ENCODE peak calls at places on chromosomes 5 and 9, in five cellular contexts. Z is CD8-positive, alpha-beta T cell; B is endothelial cell; N is suprapubic skin; G is breast epithelium. J is an unnamed sample.

GRCh38 chr5:150155258-150156032 is at the start of gene PDGFRB:
- DNase-seq in Z (peak; percentile 41), B (no peak), N (peak; percentile 95), G (peak; percentile 82), J (peak; percentile 28)

GRCh38 chr9:88537743-88538055 is 2.7 kb downstream of the NXNL2 start:
- DNase-seq in Z (no peak), B (peak; percentile 27), N (peak; percentile 72), G (no peak), J (peak; percentile 39)

GRCh38 chr9:35627575-35627974 is 9.4 kb upstream of the CD72 start:
- DNase-seq in Z (no peak), B (no peak), N (no peak), G (no peak), J (no peak)

GRCh38 chr9:99635032-99635431 is 186.7 kb upstream of the NR4A3 start:
- DNase-seq in Z (no peak), B (no peak), N (no peak), G (no peak), J (no peak)

GRCh38 chr5:59487838-59488729 is 405.4 kb downstream of the PDE4D start:
- DNase-seq in Z (no peak), B (no peak), N (no peak), G (no peak), J (no peak)

GRCh38 chr9:124941689-124942561 is 1.0 kb upstream of the GOLGA1 start:
- DNase-seq in Z (peak; percentile 65), B (peak; percentile 45), N (peak; percentile 73), G (peak; percentile 30), J (peak; percentile 83)

GRCh38 chr5:131581710-131582109 is 53.3 kb downstream of the RAPGEF6 start:
- DNase-seq in Z (no peak), B (no peak), N (no peak), G (no peak), J (no peak)

GRCh38 chr5:154201108-154201769 is 10.7 kb downstream of the GALNT10 start:
- DNase-seq in Z (no peak), B (no peak), N (no peak), G (no peak), J (no peak)

GRCh38 chr9:91282292-91282691 is 79.4 kb downstream of the AUH start:
- DNase-seq in Z (no peak), B (no peak), N (no peak), G (no peak), J (no peak)

GRCh38 chr5:38008198-38008597 is 168.4 kb upstream of the GDNF start:
- DNase-seq in Z (no peak), B (no peak), N (no peak), G (no peak), J (no peak)

GRCh38 chr9:36141288-36141687 is 4.8 kb downstream of the GLIPR2 start:
- DNase-seq in Z (no peak), B (no peak), N (no peak), G (peak; percentile 58), J (no peak)

GRCh38 chr5:112388010-112388553 is 31.0 kb downstream of the EPB41L4A start:
- DNase-seq in Z (no peak), B (no peak), N (no peak), G (no peak), J (no peak)

GRCh38 chr9:93100265-93100636 is 4.2 kb downstream of the CARD19 start:
- DNase-seq in Z (no peak), B (no peak), N (peak; percentile 30), G (no peak), J (no peak)

GRCh38 chr5:3944930-3945329 is 349.3 kb downstream of the IRX1 start:
- DNase-seq in Z (no peak), B (no peak), N (no peak), G (no peak), J (no peak)

GRCh38 chr5:135089912-135090311 is 55.9 kb upstream of the PITX1 start:
- DNase-seq in Z (no peak), B (no peak), N (peak; percentile 6), G (no peak), J (no peak)

GRCh38 chr9:107112707-107113243 is 170.3 kb upstream of the RAD23B start:
- DNase-seq in Z (no peak), B (no peak), N (no peak), G (no peak), J (peak; percentile 48)

GRCh38 chr9:111076519-111076918 is 38.2 kb upstream of the LPAR1 start:
- DNase-seq in Z (no peak), B (no peak), N (no peak), G (no peak), J (peak; percentile 63)

GRCh38 chr9:69945671-69946141 is 97.9 kb upstream of the MAMDC2 start:
- DNase-seq in Z (no peak), B (no peak), N (peak; percentile 70), G (no peak), J (no peak)

GRCh38 chr5:73321757-73322452 is 126.7 kb downstream of the FOXD1 start:
- DNase-seq in Z (no peak), B (no peak), N (no peak), G (no peak), J (no peak)

GRCh38 chr5:138054863-138055558 is 22.1 kb upstream of the FAM13B start:
- DNase-seq in Z (no peak), B (no peak), N (no peak), G (peak; percentile 25), J (no peak)

DNA sequence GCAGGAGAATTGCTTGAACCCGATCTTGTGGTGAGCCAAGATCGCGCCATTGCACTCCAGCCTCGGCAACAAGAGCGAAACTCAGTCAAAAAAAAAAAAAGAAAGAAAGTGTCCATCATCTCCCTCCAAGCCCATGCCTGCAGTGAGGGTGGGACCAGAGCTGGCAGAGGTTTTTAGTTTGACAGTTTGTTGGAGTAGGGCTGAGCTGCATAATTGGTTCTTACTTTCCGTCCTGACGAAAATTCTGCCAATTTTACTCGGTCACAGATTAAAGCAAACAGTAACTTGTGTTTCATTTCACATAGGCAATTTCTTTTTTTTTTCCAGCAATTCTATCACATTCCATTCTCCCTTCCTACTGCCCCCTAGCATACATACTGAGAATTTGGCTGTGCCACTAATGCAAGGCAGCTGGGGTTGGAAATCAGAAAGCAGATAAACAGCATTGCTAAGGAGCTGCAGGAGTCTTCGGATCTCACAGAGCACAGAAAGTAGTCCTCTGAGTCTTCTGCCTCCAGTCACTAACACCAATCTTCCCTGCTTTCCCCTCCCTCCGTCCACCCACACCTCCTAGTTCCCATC is 132.4 kb downstream of the FRMD3 start:
- DNase-seq in Z (no peak), B (no peak), N (no peak), G (no peak), J (no peak)
- TF ChIP-seq CTCF in Z (no peak), B (no peak), N (no peak), G (no peak), J (no peak)

DNA sequence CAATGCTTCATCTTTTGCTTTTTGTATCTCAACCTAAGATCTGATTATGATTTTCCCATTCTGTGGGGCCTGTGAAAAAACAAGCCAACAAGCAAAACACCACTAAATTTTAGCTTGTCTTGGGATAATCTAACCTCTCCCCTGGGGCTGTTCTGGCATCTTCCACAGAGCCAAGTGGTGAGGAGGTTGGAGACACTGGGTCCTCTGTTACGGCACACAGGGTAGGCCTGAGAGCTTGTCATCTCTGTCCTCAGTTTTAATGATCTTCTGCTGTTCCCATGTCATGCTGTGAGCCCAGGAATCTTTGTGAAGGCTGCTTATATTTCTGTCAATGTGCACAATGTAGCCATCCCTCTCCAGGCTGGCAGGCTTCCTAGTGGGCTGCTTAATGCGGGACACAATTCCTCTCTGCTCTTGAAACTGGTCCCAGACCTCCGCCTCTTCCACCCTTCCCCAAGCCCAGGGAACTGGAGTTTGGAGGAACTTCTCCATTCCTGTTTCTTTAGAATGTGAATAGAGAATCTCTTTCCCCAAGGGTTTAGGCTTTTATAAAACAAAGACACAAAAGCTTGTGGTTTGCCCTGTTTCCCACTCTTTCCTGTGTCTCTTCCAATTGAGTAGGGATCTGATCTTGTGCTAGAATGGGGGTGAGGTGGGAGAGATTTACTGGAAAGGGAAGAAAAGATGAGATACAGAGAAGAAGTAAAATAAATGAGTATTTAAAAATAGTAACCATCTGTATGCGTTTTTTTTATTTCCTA is 30.9 kb upstream of the SEMA6A start:
- DNase-seq in Z (no peak), B (no peak), N (no peak), G (peak; percentile 16), J (no peak)
- TF ChIP-seq CTCF in Z (no peak), B (no peak), N (no peak), G (no peak), J (no peak)

GRCh38 chr9:117214416-117214815 is 200.4 kb downstream of the ASTN2 start:
- DNase-seq in Z (no peak), B (no peak), N (no peak), G (no peak), J (no peak)
- TF ChIP-seq CTCF in Z (no peak), B (no peak), N (no peak), G (no peak), J (no peak)

GRCh38 chr5:75156585-75156984 is 80.1 kb downstream of the ANKRD31 start:
- DNase-seq in Z (no peak), B (no peak), N (no peak), G (no peak), J (no peak)
- TF ChIP-seq CTCF in Z (no peak), B (no peak), N (no peak), G (no peak), J (no peak)

GRCh38 chr9:136244116-136244775 is 1.4 kb downstream of the QSOX2 start:
- DNase-seq in Z (no peak), B (no peak), N (no peak), G (no peak), J (peak; percentile 82)

GRCh38 chr9:136241540-136241939 is 4.1 kb downstream of the QSOX2 start:
- DNase-seq in Z (no peak), B (no peak), N (no peak), G (no peak), J (no peak)

GRCh38 chr9:136242248-136242647 is 3.4 kb downstream of the QSOX2 start:
- DNase-seq in Z (no peak), B (no peak), N (no peak), G (no peak), J (no peak)

GRCh38 chr9:136243631-136244030 is 2.0 kb downstream of the QSOX2 start:
- DNase-seq in Z (no peak), B (no peak), N (no peak), G (no peak), J (peak; percentile 66)

DNA sequence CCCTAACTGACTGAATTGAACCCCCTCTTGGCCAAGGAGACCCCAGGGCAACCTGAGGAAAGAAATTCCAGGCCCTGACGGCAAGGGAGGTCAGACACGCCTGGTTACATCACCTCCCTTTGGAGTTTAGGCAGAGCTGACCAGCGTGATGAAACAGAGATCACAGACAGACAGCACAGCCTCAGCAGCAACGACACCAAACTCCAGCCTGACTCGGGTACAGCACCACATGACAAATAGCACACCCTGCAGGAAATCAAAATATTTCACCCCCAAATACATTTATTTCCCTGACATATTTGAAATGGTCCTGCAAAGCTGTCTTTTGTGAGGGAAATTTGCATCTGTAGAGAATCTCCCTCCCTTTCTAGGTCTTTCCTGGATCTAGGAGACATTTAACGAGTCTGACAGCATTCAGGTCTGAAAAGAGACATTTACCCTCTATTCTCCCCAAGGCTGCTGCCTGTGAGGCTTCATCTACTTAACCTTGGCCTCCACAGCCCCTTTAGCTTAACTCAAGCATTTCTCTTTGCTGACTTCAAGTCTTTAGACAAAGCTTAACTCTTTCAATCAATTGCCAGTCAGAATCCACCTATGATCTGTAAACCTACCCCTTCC is 2.6 kb downstream of the QSOX2 start:
- DNase-seq in Z (no peak), B (no peak), N (no peak), G (no peak), J (peak; percentile 47)
- TF ChIP-seq CTCF in Z (no peak), B (no peak), N (no peak), G (no peak), J (peak; percentile 11)

DNA sequence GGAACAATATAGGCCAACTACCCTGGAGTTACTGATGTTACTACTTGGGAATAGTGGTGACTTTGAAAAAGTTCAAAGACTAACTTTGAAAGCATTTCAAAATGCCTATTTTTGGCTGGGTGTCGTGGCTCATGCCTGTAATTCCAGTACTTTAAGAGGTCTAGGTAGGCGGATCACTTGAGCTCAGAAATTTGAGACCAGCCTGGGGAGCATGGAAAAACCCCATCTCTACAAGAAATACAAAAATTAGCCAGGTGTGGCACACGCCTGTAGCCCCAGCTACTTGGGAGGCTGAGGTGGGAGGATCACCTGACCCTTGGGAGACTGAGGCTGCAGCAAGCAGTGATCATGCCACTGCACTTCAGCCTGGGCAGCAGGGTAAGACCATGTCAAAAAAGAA is 105.3 kb downstream of the ARRDC3 start:
- DNase-seq in Z (no peak), B (no peak), N (no peak), G (no peak), J (no peak)
- TF ChIP-seq CTCF in Z (no peak), B (no peak), N (no peak), G (no peak), J (no peak)